ENCODE peak calls at places on chromosomes 2 and 18, in four cellular contexts. T, V, O and F are unnamed samples. For H3K4me1, the result is how much of the 10 kb centered on the place peaks cover.

GRCh38 chr2:174939046-174939445 is 66.1 kb downstream of the CHN1 start:
- DNase-seq in T (no peak), V (no peak), O (no peak), F (no peak)

GRCh38 chr2:101847661-101848339 is 144.0 kb upstream of the IL1R2 start:
- DNase-seq in T (no peak), V (no peak), O (no peak), F (no peak)

GRCh38 chr2:171847627-171848026 is 46.4 kb downstream of the SLC25A12 start:
- DNase-seq in T (no peak), V (no peak), O (no peak), F (no peak)

GRCh38 chr2:15719566-15720313 is 128.1 kb downstream of the DDX1 start:
- DNase-seq in T (no peak), V (no peak), O (no peak), F (no peak)

GRCh38 chr18:62434798-62435197 is 88.0 kb upstream of the ZCCHC2 start:
- DNase-seq in T (no peak), V (no peak), O (no peak), F (no peak)

GRCh38 chr2:164439235-164439634 is 182.0 kb downstream of the GRB14 start:
- DNase-seq in T (no peak), V (no peak), O (no peak), F (no peak)

GRCh38 chr2:121777699-121778058 is 22.2 kb downstream of the TSN start:
- DNase-seq in T (no peak), V (peak), O (no peak), F (no peak)

GRCh38 chr2:165003443-165004130 is 48.3 kb upstream of the SLC38A11 start:
- DNase-seq in T (no peak), V (no peak), O (no peak), F (no peak)

GRCh38 chr2:134469516-134470115 is 215.7 kb downstream of the MGAT5 start:
- DNase-seq in T (no peak), V (no peak), O (no peak), F (no peak)

GRCh38 chr2:234447963-234448362 is 48.9 kb downstream of the ARL4C start:
- DNase-seq in T (no peak), V (no peak), O (no peak), F (peak)

GRCh38 chr2:234451852-234452625 is 44.8 kb downstream of the ARL4C start:
- DNase-seq in T (no peak), V (peak), O (no peak), F (no peak)

GRCh38 chr2:234448506-234449169 is 48.2 kb downstream of the ARL4C start:
- DNase-seq in T (no peak), V (no peak), O (no peak), F (no peak)

GRCh38 chr2:234451242-234451641 is 45.6 kb downstream of the ARL4C start:
- DNase-seq in T (no peak), V (no peak), O (no peak), F (no peak)

DNA sequence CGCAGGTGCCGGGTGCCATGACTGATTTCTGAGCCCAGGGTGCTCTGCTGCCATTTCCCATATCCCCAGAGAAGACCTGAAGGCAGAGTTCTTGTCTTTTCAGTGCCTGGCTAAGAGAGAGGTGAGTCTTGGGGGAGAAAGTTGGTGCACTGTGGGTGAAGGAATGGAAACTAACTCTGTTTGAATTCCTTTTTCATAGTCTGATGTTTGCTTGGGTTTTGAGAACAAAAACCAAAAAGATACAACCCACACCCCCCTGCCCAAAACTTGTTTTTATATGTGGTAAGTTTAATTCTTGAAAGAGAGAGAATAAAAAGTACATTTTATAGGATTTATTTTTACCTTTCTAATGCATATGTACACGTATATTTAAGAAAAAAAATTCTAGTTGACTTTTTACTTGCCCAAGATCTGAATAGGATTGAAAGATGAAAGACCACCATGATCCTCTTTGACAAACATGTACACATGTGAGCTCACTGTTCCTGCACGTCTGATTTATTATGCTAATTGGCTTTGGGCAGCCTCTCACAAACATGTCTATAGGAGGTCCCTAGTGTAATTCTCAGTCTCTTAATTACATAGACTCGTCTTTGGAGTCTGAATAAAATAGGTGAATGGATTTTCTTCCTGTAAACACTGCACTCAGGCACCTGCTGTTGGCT is 46.3 kb downstream of the ARL4C start:
- DNase-seq in T (no peak), V (no peak), O (no peak), F (no peak)
- H3K4me1 ChIP-seq in T (under half), V (under half), O (under half), F (half or more)

DNA sequence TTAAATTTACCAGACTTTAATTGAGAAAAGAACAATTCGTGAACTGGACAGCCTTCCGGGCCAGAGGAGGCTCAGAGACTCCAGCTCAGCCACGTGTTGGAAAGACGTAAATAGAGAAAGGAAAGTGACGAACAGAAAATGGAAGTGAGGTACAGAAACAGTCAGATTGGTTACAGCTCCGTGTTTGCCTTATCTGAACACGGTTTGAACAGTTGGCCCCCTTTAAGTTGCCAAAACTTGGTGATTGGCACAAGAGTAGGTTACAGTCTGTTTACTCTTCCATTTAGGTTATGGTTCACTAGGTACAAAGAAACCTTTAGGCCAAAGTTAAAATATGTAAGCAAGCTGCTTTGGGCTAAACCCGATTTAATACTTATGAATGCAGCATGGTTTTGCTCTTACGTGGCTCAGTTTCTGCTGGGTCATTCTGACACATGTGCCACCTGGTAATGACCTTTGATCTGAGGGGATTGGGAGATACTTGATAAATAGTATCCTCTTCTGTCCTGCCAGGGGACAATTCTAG is 65.2 kb upstream of the TGIF1 start:
- DNase-seq in T (no peak), V (peak), O (no peak), F (no peak)
- H3K4me3 ChIP-seq in T (no peak), V (peak), O (no peak), F (no peak)

DNA sequence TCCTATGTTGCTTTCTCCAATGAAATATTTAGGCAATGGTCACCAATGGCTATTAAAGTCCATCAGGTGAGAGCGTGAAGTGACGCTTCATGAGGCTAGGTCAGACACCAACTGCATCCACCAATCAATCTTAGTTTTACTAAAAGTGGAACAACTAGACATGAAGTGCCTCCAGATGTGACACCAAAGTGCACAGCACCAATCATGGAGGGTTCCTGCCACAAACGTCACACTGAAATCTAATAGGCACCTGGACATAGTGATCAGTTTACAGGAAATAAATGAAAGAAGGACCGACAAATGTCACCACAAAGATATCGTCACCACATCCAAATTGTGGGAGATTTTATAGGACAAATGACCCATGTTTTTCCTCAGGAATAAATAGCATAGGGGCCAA is 70.5 kb downstream of the PSMG2 start:
- DNase-seq in T (no peak), V (no peak), O (no peak), F (no peak)
- H3K4me1 ChIP-seq in T (under half), V (under half), O (under half), F (under half)

GRCh38 chr2:11656671-11657101 is 13.3 kb downstream of the NTSR2 start:
- DNase-seq in T (peak), V (peak), O (no peak), F (peak)
- H3K4me3 ChIP-seq in T (no peak), V (peak), O (no peak), F (no peak)

GRCh38 chr2:10411557-10411956 is 36.6 kb downstream of the ODC1 start:
- DNase-seq in T (no peak), V (no peak), O (no peak), F (no peak)

GRCh38 chr2:10408649-10409579 is 39.2 kb downstream of the ODC1 start:
- DNase-seq in T (peak), V (peak), O (peak), F (peak)

GRCh38 chr2:10410001-10410671 is 38.0 kb downstream of the ODC1 start:
- DNase-seq in T (no peak), V (no peak), O (no peak), F (no peak)

GRCh38 chr2:10412380-10412779 is 35.7 kb downstream of the ODC1 start:
- DNase-seq in T (no peak), V (no peak), O (no peak), F (peak)

GRCh38 chr2:10410716-10411437 is 37.2 kb downstream of the ODC1 start:
- DNase-seq in T (no peak), V (no peak), O (no peak), F (no peak)
- H3K4me1 ChIP-seq in T (under half), V (half or more), O (under half), F (under half)

GRCh38 chr2:228180126-228181097 is 1.1 kb downstream of the SPHKAP start:
- DNase-seq in T (no peak), V (no peak), O (peak), F (no peak)

DNA sequence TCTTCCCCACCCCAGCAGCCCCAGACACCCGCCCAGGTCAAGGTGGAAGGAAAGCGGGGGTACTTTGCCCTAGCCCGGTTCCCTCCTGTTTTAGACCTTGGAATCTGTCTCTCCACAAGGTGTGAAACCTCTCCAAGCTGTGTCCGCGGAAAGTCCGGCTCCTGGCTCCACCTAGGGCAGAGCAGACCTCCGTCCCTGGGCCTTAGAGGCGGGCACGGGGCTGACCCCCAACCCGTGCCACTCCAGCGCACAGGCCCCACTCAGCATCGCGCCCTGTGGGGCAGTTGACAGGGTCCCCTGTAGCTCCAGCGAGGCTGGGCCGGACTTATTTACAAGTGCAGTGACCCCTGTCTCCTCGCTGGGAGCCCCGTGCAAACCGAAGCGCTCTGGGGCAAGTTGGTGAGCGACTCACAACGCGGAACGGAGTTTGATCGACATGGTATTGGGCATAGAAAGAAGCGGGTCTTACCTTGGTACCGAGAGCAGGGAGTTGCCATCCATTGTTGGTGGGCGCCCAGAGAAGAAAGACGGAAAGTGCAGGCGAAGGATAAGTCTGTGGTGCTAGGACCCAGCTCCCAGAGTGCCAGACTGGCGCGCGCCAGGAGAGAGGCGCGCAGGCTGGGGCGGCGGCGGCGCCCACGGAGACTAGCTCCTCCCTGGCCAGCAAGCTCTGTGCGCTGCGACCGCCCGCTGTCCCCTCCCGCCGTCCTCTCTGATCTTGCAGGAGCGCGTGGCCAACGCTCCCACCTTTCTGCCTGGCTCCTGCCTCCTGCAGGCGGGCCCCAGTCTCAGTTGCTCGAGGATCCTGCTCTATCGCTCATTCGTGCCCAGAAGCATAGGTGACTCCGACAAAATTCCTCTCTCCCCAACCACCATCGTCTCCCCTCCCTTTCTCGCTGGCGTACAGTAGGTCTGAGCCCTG is at the start of gene SPHKAP:
- DNase-seq in T (no peak), V (no peak), O (peak), F (no peak)
- H3K4me3 ChIP-seq in T (no peak), V (no peak), O (no peak), F (no peak)

GRCh38 chr2:30149513-30149912 is 2.7 kb downstream of the YPEL5 start:
- DNase-seq in T (no peak), V (peak), O (no peak), F (peak)

GRCh38 chr2:30147715-30148611 is 1.2 kb downstream of the YPEL5 start:
- DNase-seq in T (peak), V (peak), O (peak), F (peak)

GRCh38 chr2:30148850-30149249 is 2.0 kb downstream of the YPEL5 start:
- DNase-seq in T (no peak), V (no peak), O (no peak), F (no peak)

GRCh38 chr2:30150786-30151185 is 4.0 kb downstream of the YPEL5 start:
- DNase-seq in T (no peak), V (no peak), O (no peak), F (no peak)

GRCh38 chr2:30149976-30150375 is 3.2 kb downstream of the YPEL5 start:
- DNase-seq in T (no peak), V (no peak), O (no peak), F (no peak)
- H3K4me1 ChIP-seq in T (under half), V (under half), O (under half), F (under half)

DNA sequence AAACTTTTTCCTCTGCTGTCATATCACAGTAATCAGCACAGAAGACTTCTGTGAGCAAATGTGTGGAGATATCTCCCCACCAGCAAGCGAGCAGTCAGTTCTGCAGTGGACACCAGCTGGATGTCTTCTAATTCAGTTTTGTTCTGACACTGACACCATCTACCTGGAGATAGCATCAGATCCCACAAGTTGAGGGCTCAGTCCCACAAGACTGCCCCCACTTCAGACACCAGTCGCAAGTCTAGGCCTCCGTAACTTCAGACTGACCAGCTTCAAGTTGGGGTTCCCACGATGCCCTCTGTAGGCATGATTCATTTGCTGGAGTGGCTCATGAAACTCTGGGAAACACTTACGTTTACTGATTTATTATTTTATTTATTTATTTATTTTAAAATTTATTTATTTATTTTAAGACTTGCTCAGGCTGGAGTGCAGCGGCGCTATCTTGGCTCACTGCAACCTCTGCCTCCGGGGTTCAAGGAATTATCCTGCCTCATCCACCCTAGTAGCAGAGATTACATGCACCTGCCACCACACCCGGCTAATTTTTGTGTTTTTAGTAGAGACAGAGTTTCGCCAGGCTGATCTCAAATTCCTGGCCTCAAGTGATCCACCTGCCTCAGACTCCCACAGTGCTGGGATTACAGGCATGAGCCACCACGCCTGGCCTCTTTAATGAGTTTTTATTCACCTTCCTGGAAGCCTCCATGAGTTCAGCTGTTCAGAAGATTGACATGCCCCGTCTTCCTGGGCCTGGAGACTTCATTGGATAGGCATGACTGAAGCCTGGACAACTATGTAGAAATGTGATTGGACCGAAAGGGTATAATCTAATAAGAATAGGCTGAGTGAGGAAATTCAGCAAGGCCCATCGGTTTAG is 55.7 kb downstream of the PAPOLG start:
- DNase-seq in T (no peak), V (no peak), O (no peak), F (no peak)
- H3K4me3 ChIP-seq in T (no peak), V (no peak), O (no peak), F (no peak)

GRCh38 chr2:38747007-38747424 is 4.1 kb downstream of the SRSF7 start:
- DNase-seq in T (no peak), V (no peak), O (no peak), F (no peak)
- H3K4me1 ChIP-seq in T (under half), V (under half), O (under half), F (under half)